ENCODE peak calls at places on chromosomes 7 and 10, in six cellular contexts. One of them, this sample, is unnamed.

GRCh38 chr10:119542357-119542989 is at the start of gene RGS10:
- DNase-seq in Peyer's patch: peak; percentile 84
- DNase-seq in Panc1: no peak
- DNase-seq in CD8-positive, alpha-beta T cell: peak; percentile 87
- DNase-seq in uterus: peak; percentile 74
- DNase-seq in AG09309: peak; percentile 46
- DNase-seq in this sample: no peak

GRCh38 chr7:32154797-32155196 is 84.6 kb upstream of the PDE1C start:
- DNase-seq in uterus: peak; percentile 32
- DNase-seq in Peyer's patch: no peak
- DNase-seq in AG09309: no peak
- DNase-seq in CD8-positive, alpha-beta T cell: no peak
- DNase-seq in Panc1: no peak
- DNase-seq in this sample: no peak

GRCh38 chr7:148912151-148912550 is 28.1 kb upstream of the EZH2 start:
- DNase-seq in CD8-positive, alpha-beta T cell: no peak
- DNase-seq in uterus: no peak
- DNase-seq in AG09309: no peak
- DNase-seq in Panc1: no peak
- DNase-seq in Peyer's patch: no peak
- DNase-seq in this sample: no peak

GRCh38 chr10:131996508-131997365 is 15.0 kb upstream of the BNIP3 start:
- DNase-seq in CD8-positive, alpha-beta T cell: no peak
- DNase-seq in uterus: no peak
- DNase-seq in AG09309: no peak
- DNase-seq in Peyer's patch: no peak
- DNase-seq in Panc1: no peak
- DNase-seq in this sample: no peak

GRCh38 chr10:104032144-104032775 is 53.4 kb downstream of the COL17A1 start:
- DNase-seq in uterus: no peak
- DNase-seq in AG09309: no peak
- DNase-seq in CD8-positive, alpha-beta T cell: no peak
- DNase-seq in Panc1: no peak
- DNase-seq in Peyer's patch: no peak
- DNase-seq in this sample: no peak

GRCh38 chr7:155285423-155286220 is 12.1 kb upstream of the INSIG1 start:
- DNase-seq in uterus: no peak
- DNase-seq in Peyer's patch: peak; percentile 38
- DNase-seq in AG09309: no peak
- DNase-seq in CD8-positive, alpha-beta T cell: no peak
- DNase-seq in Panc1: no peak
- DNase-seq in this sample: no peak

GRCh38 chr10:57815926-57816325 is 451.8 kb downstream of the IPMK start:
- DNase-seq in AG09309: no peak
- DNase-seq in Panc1: no peak
- DNase-seq in Peyer's patch: no peak
- DNase-seq in uterus: no peak
- DNase-seq in CD8-positive, alpha-beta T cell: no peak
- DNase-seq in this sample: no peak

GRCh38 chr7:122803323-122803722 is 82.9 kb downstream of the CADPS2 start:
- DNase-seq in uterus: no peak
- DNase-seq in Panc1: no peak
- DNase-seq in Peyer's patch: no peak
- DNase-seq in AG09309: no peak
- DNase-seq in CD8-positive, alpha-beta T cell: no peak
- DNase-seq in this sample: no peak

GRCh38 chr7:37433166-37433565 is 15.5 kb downstream of the ELMO1 start:
- DNase-seq in uterus: no peak
- DNase-seq in Peyer's patch: no peak
- DNase-seq in CD8-positive, alpha-beta T cell: no peak
- DNase-seq in Panc1: no peak
- DNase-seq in AG09309: no peak
- DNase-seq in this sample: no peak

GRCh38 chr7:39735903-39736302 is 112.5 kb downstream of the RALA start:
- DNase-seq in AG09309: no peak
- DNase-seq in Panc1: no peak
- DNase-seq in CD8-positive, alpha-beta T cell: no peak
- DNase-seq in uterus: no peak
- DNase-seq in Peyer's patch: no peak
- DNase-seq in this sample: no peak

GRCh38 chr10:47360419-47361040 is 12.4 kb downstream of the RBP3 start:
- DNase-seq in AG09309: no peak
- DNase-seq in CD8-positive, alpha-beta T cell: no peak
- DNase-seq in uterus: no peak
- DNase-seq in Panc1: no peak
- DNase-seq in Peyer's patch: no peak
- DNase-seq in this sample: no peak

GRCh38 chr7:80602007-80602406 is 36.4 kb upstream of the CD36 start:
- DNase-seq in CD8-positive, alpha-beta T cell: no peak
- DNase-seq in Panc1: no peak
- DNase-seq in uterus: no peak
- DNase-seq in Peyer's patch: no peak
- DNase-seq in AG09309: no peak
- DNase-seq in this sample: no peak

GRCh38 chr10:24574161-24574560 is 149.5 kb downstream of the ARHGAP21 start:
- DNase-seq in uterus: no peak
- DNase-seq in AG09309: no peak
- DNase-seq in Peyer's patch: no peak
- DNase-seq in Panc1: no peak
- DNase-seq in CD8-positive, alpha-beta T cell: no peak
- DNase-seq in this sample: no peak

GRCh38 chr10:71773221-71773971 is at the start of gene VSIR:
- DNase-seq in uterus: peak; percentile 95
- DNase-seq in AG09309: peak; percentile 27
- DNase-seq in Panc1: peak; percentile 18
- DNase-seq in CD8-positive, alpha-beta T cell: peak; percentile 95
- DNase-seq in Peyer's patch: peak; percentile 88
- DNase-seq in this sample: no peak

GRCh38 chr10:29736325-29737208 is 101.8 kb upstream of the SVIL start:
- DNase-seq in CD8-positive, alpha-beta T cell: peak; percentile 16
- DNase-seq in uterus: peak; percentile 76
- DNase-seq in Peyer's patch: no peak
- DNase-seq in Panc1: no peak
- DNase-seq in AG09309: no peak
- DNase-seq in this sample: no peak

GRCh38 chr7:29748286-29749099 is 57.8 kb upstream of the WIPF3 start:
- DNase-seq in uterus: no peak
- DNase-seq in Panc1: peak; percentile 51
- DNase-seq in CD8-positive, alpha-beta T cell: no peak
- DNase-seq in Peyer's patch: no peak
- DNase-seq in AG09309: peak; percentile 3
- DNase-seq in this sample: no peak

GRCh38 chr10:49070701-49071100 is 44.6 kb downstream of the VSTM4 start:
- DNase-seq in AG09309: no peak
- DNase-seq in Panc1: no peak
- DNase-seq in CD8-positive, alpha-beta T cell: no peak
- DNase-seq in uterus: no peak
- DNase-seq in Peyer's patch: no peak
- DNase-seq in this sample: no peak

GRCh38 chr7:100044719-100045118 is 4.9 kb upstream of the ZSCAN21 start:
- DNase-seq in CD8-positive, alpha-beta T cell: no peak
- DNase-seq in Panc1: no peak
- DNase-seq in uterus: no peak
- DNase-seq in Peyer's patch: peak; percentile 29
- DNase-seq in AG09309: no peak
- DNase-seq in this sample: peak; percentile 22

GRCh38 chr7:116592445-116592844 is 67.6 kb downstream of the CAV1 start:
- DNase-seq in uterus: no peak
- DNase-seq in CD8-positive, alpha-beta T cell: no peak
- DNase-seq in Peyer's patch: no peak
- DNase-seq in AG09309: no peak
- DNase-seq in Panc1: no peak
- DNase-seq in this sample: no peak

GRCh38 chr10:6199131-6199733 is 3.5 kb upstream of the PFKFB3 start:
- DNase-seq in uterus: no peak
- DNase-seq in AG09309: no peak
- DNase-seq in CD8-positive, alpha-beta T cell: no peak
- DNase-seq in Panc1: no peak
- DNase-seq in Peyer's patch: no peak
- DNase-seq in this sample: no peak

GRCh38 chr7:150376560-150376959 is 2.6 kb upstream of the ZNF775 start:
- DNase-seq in AG09309: no peak
- DNase-seq in Peyer's patch: no peak
- DNase-seq in Panc1: no peak
- DNase-seq in CD8-positive, alpha-beta T cell: no peak
- DNase-seq in uterus: no peak
- DNase-seq in this sample: no peak

GRCh38 chr10:6929157-6929830 is 349.2 kb upstream of the PRKCQ start:
- DNase-seq in Peyer's patch: no peak
- DNase-seq in uterus: no peak
- DNase-seq in CD8-positive, alpha-beta T cell: no peak
- DNase-seq in AG09309: no peak
- DNase-seq in Panc1: no peak
- DNase-seq in this sample: no peak

GRCh38 chr10:102713483-102713813 is 749 bp downstream of the ARL3 start:
- DNase-seq in Panc1: no peak
- DNase-seq in uterus: no peak
- DNase-seq in CD8-positive, alpha-beta T cell: no peak
- DNase-seq in Peyer's patch: no peak
- DNase-seq in AG09309: no peak
- DNase-seq in this sample: peak; percentile 52
- TF ChIP-seq CTCF in Panc1: no peak
- TF ChIP-seq CTCF in uterus: peak; percentile 32
- TF ChIP-seq CTCF in CD8-positive, alpha-beta T cell: no peak
- TF ChIP-seq CTCF in Peyer's patch: no peak
- TF ChIP-seq CTCF in AG09309: no peak
- TF ChIP-seq CTCF in this sample: no peak

DNA sequence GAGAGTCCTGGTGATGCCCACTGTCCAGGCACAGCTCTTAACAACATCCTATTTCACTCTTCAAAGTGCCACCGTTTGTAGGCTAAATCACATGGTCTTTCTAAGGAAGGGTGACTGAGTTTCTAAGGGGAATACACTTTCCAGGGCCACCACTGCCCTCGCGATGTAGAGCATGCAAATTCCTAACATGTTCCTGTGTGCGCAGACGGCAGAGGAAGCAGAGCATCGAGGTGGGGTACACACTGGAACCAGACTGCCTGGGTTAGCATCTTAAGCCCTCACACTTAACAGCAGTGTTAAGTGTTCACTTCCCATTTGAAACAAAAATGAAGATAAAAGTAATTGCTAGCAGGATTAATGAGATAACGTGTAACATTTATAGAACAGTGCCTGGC is 3.0 kb downstream of the VOPP1 start:
- DNase-seq in Panc1: no peak
- DNase-seq in CD8-positive, alpha-beta T cell: no peak
- DNase-seq in Peyer's patch: peak; percentile 66
- DNase-seq in AG09309: no peak
- DNase-seq in uterus: no peak
- DNase-seq in this sample: no peak
- H3K4me3 ChIP-seq in Panc1: no peak overlapping the region
- H3K4me3 ChIP-seq in CD8-positive, alpha-beta T cell: no peak overlapping the region
- H3K4me3 ChIP-seq in Peyer's patch: no peak overlapping the region
- H3K4me3 ChIP-seq in AG09309: no peak overlapping the region
- H3K4me3 ChIP-seq in uterus: no peak overlapping the region
- H3K4me3 ChIP-seq in this sample: peak overlapping the region; percentile 95

GRCh38 chr10:120997313-120998102 is 146.3 kb downstream of the WDR11 start:
- DNase-seq in Panc1: no peak
- DNase-seq in CD8-positive, alpha-beta T cell: no peak
- DNase-seq in Peyer's patch: no peak
- DNase-seq in uterus: no peak
- DNase-seq in AG09309: no peak
- DNase-seq in this sample: no peak
- TF ChIP-seq CTCF in Panc1: no peak
- TF ChIP-seq CTCF in CD8-positive, alpha-beta T cell: no peak
- TF ChIP-seq CTCF in Peyer's patch: no peak
- TF ChIP-seq CTCF in uterus: no peak
- TF ChIP-seq CTCF in AG09309: no peak
- TF ChIP-seq CTCF in this sample: no peak

GRCh38 chr10:79446451-79447020 is 1.1 kb upstream of the ZCCHC24 start:
- DNase-seq in Peyer's patch: peak; percentile 27
- DNase-seq in Panc1: no peak
- DNase-seq in uterus: peak; percentile 73
- DNase-seq in CD8-positive, alpha-beta T cell: peak; percentile 28
- DNase-seq in AG09309: no peak
- DNase-seq in this sample: no peak
- H3K4me3 ChIP-seq in Peyer's patch: peak overlapping the region; percentile 61
- H3K4me3 ChIP-seq in Panc1: peak overlapping the region; percentile 63
- H3K4me3 ChIP-seq in uterus: peak overlapping the region; percentile 57
- H3K4me3 ChIP-seq in CD8-positive, alpha-beta T cell: peak overlapping the region; percentile 59
- H3K4me3 ChIP-seq in AG09309: peak overlapping the region; percentile 44
- H3K4me3 ChIP-seq in this sample: no peak overlapping the region

DNA sequence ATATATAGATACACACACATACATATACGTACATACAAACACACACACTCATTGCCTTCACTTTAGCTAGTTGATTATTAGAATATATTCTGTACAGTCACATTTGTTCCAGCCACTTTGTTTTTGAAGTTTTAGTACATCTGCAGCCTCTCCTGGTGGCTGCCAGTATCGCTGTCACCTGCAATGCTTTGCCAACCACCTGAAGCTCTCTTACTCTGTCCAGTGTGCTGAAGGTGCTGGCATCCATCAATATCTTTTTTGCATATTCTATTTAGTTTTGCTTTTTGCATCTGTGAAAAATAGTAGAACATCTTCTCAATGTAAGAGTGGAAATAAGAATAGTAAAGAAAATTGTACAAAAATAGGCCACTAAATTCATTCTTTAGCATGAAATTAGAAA is 388.6 kb downstream of the EXOC4 start:
- DNase-seq in AG09309: no peak
- DNase-seq in Panc1: no peak
- DNase-seq in Peyer's patch: no peak
- DNase-seq in uterus: no peak
- DNase-seq in CD8-positive, alpha-beta T cell: no peak
- DNase-seq in this sample: no peak
- TF ChIP-seq CTCF in AG09309: no peak
- TF ChIP-seq CTCF in Panc1: no peak
- TF ChIP-seq CTCF in Peyer's patch: no peak
- TF ChIP-seq CTCF in uterus: no peak
- TF ChIP-seq CTCF in CD8-positive, alpha-beta T cell: no peak
- TF ChIP-seq CTCF in this sample: no peak

GRCh38 chr7:35253182-35253679 is 669 bp downstream of the TBX20 start:
- DNase-seq in uterus: no peak
- DNase-seq in CD8-positive, alpha-beta T cell: no peak
- DNase-seq in Peyer's patch: no peak
- DNase-seq in Panc1: no peak
- DNase-seq in AG09309: no peak
- DNase-seq in this sample: no peak

GRCh38 chr7:35250941-35251340 is 3.0 kb downstream of the TBX20 start:
- DNase-seq in Peyer's patch: no peak
- DNase-seq in Panc1: no peak
- DNase-seq in CD8-positive, alpha-beta T cell: no peak
- DNase-seq in AG09309: no peak
- DNase-seq in uterus: no peak
- DNase-seq in this sample: no peak

GRCh38 chr7:35253680-35254495 is at the start of gene TBX20:
- DNase-seq in Panc1: no peak
- DNase-seq in CD8-positive, alpha-beta T cell: no peak
- DNase-seq in uterus: no peak
- DNase-seq in AG09309: no peak
- DNase-seq in Peyer's patch: no peak
- DNase-seq in this sample: no peak

GRCh38 chr7:35251606-35252310 is 2.1 kb downstream of the TBX20 start:
- DNase-seq in AG09309: no peak
- DNase-seq in Panc1: no peak
- DNase-seq in Peyer's patch: no peak
- DNase-seq in uterus: no peak
- DNase-seq in CD8-positive, alpha-beta T cell: no peak
- DNase-seq in this sample: no peak

GRCh38 chr7:35252584-35252983 is 1.3 kb downstream of the TBX20 start:
- DNase-seq in AG09309: no peak
- DNase-seq in Panc1: no peak
- DNase-seq in Peyer's patch: no peak
- DNase-seq in uterus: no peak
- DNase-seq in CD8-positive, alpha-beta T cell: no peak
- DNase-seq in this sample: no peak
- H3K4me3 ChIP-seq in AG09309: no peak overlapping the region
- H3K4me3 ChIP-seq in Panc1: no peak overlapping the region
- H3K4me3 ChIP-seq in Peyer's patch: no peak overlapping the region
- H3K4me3 ChIP-seq in uterus: no peak overlapping the region
- H3K4me3 ChIP-seq in CD8-positive, alpha-beta T cell: no peak overlapping the region
- H3K4me3 ChIP-seq in this sample: no peak overlapping the region

GRCh38 chr10:70198696-70199466 is 28.6 kb upstream of the SAR1A start:
- DNase-seq in uterus: no peak
- DNase-seq in Peyer's patch: no peak
- DNase-seq in Panc1: no peak
- DNase-seq in CD8-positive, alpha-beta T cell: no peak
- DNase-seq in AG09309: no peak
- DNase-seq in this sample: no peak
- TF ChIP-seq CTCF in uterus: no peak
- TF ChIP-seq CTCF in Peyer's patch: no peak
- TF ChIP-seq CTCF in Panc1: no peak
- TF ChIP-seq CTCF in CD8-positive, alpha-beta T cell: no peak
- TF ChIP-seq CTCF in AG09309: no peak
- TF ChIP-seq CTCF in this sample: no peak

This sample was measured in GM12864.